ENCODE peak calls at places on chromosomes 16 and 17, in six cellular contexts. J is heart left ventricle, T is left ventricle myocardium inferior, O is thoracic aorta, P is colonic mucosa, I is fibroblast of villous mesenchyme. E is an unnamed sample.

GRCh38 chr16:25258856-25259179 is 1.2 kb upstream of the ZKSCAN2 start:
- DNase-seq in O (no peak), I (no peak), J (no peak), T (no peak), P (no peak), E (no peak)

GRCh38 chr17:21463204-21463661 is 87.1 kb downstream of the KCNJ12 start:
- DNase-seq in P (no peak), I (no peak), O (no peak), J (no peak), T (no peak), E (no peak)

GRCh38 chr17:27746881-27747280 is 53.4 kb downstream of the NOS2 start:
- DNase-seq in T (no peak), O (no peak), I (no peak), J (no peak), P (peak), E (no peak)

GRCh38 chr17:81074875-81075274 is 39.9 kb downstream of the BAIAP2 start:
- DNase-seq in I (no peak), P (no peak), O (no peak), J (no peak), T (no peak), E (no peak)

GRCh38 chr16:78407191-78407590 is 307.7 kb downstream of the WWOX start:
- DNase-seq in T (no peak), I (peak), J (no peak), O (no peak), P (no peak), E (no peak)

GRCh38 chr16:87063543-87063942 is 253.6 kb downstream of the C16orf95 start:
- DNase-seq in O (no peak), I (no peak), J (no peak), P (no peak), T (no peak), E (no peak)

GRCh38 chr17:28760987-28761562 is 17.3 kb downstream of the TRAF4 start:
- DNase-seq in O (no peak), P (peak), I (peak), T (peak), J (peak), E (no peak)

GRCh38 chr16:86534779-86535605 is 20.0 kb downstream of the MTHFSD start:
- DNase-seq in O (no peak), T (no peak), P (no peak), I (no peak), J (no peak), E (no peak)

GRCh38 chr16:17225551-17225950 is 245.2 kb downstream of the XYLT1 start:
- DNase-seq in P (no peak), I (no peak), O (no peak), T (no peak), J (no peak), E (no peak)

GRCh38 chr17:44360144-44360533 is 3.5 kb downstream of the FAM171A2 start:
- DNase-seq in I (no peak), P (no peak), J (no peak), O (no peak), T (no peak), E (no peak)

GRCh38 chr17:57735707-57736106 is 9.4 kb downstream of the CCDC182 start:
- DNase-seq in P (no peak), I (no peak), J (no peak), O (no peak), T (no peak), E (no peak)

GRCh38 chr17:57735230-57735629 is 9.9 kb downstream of the CCDC182 start:
- DNase-seq in J (no peak), T (no peak), O (no peak), P (no peak), I (no peak), E (no peak)

GRCh38 chr17:57740225-57740528 is 4.9 kb downstream of the CCDC182 start:
- DNase-seq in P (no peak), I (no peak), T (no peak), J (no peak), O (no peak), E (no peak)

GRCh38 chr17:57737450-57737849 is 7.6 kb downstream of the CCDC182 start:
- DNase-seq in T (no peak), I (no peak), J (no peak), O (no peak), P (no peak), E (no peak)

GRCh38 chr17:57739402-57740224 is 5.5 kb downstream of the CCDC182 start:
- DNase-seq in J (no peak), O (no peak), T (no peak), P (peak), I (peak), E (no peak)
- TF ChIP-seq CTCF in J (peak), O (no peak), T (peak), P (peak), I (peak), E (no peak)

DNA sequence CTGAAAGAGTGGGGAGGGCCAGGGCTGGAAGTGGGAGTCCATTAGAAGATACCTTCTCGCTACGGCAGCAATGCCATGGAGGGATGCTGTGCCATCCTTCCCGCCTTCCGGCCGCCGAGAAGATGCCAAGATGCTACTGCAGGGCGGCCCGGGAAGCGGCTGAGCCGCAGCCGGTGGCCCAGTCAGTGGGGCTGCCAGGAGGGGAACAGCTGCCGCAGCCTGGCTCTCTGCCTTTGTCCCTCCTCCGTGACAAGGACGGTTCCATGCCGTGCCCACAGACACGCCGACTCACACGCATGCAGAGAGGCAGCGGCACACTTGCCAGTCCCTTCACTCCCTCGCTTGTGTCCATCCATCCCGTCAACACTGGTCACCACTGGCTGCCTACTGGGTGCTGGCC is 20.2 kb upstream of the NCBP3 start:
- DNase-seq in T (no peak), I (no peak), P (no peak), O (no peak), J (no peak), E (no peak)
- H3K4me3 ChIP-seq in T (no peak), I (no peak), P (no peak), O (no peak), J (no peak), E (no peak)

DNA sequence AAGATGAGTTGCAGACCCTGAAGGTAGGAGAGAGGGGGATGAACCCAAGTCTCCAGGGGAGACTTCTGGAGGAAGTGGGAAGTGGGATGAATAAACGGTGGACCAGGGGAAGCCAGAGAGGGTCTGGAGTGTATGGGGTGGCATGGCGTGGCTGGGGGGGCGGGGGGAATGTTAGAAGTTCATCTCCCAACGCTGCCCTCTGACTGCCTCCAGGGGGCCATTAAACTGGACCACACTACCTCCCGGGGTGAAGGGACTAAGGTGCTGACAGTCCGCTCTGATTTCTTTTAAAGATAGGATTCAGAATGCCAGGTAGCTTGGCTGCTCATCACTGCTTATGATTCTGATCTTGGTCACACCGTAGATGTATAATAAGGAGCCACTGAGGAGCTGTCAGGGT is 21.2 kb downstream of the ST3GAL2 start:
- DNase-seq in O (no peak), I (no peak), J (no peak), T (no peak), P (no peak), E (no peak)
- TF ChIP-seq CTCF in O (no peak), I (no peak), J (no peak), T (no peak), P (no peak), E (no peak)

DNA sequence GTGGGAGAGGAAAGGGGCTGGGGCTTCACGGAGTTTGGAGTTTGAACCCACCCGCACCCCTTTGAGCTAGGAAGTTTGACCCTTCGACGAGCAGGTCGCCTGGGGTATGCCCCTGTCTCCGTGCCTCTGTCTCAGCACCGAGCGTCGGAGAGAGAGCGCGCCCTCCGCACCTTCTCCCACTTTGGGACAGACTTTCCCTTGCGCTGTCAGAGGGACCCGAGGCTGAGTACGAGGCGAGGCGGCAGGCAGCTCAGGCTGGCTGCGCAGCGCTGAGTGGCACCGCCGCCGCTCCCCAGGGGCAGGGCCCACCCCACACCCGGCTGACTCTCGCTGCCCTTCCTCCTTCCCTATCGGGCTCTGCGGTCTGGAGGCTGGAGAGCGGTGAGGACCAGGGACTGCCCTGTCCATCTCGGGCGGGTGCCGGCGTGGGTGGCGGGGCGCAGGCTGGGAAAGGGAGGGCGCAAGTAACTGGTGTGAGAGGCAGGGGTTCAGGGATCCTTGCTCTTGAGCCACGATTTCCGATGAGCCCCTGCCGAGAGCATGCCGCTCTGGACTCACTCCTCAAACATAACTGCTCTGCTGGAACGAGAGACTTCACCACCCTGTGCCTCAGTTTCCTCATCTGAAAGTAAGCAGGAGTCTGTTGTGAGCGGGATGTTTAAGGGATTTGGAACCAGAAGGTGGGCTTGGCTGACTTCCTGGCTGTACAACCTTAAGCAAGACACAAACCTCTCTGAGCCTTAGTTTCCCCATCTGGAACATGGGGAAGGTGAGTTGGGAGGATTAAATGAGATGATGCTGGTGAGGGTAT is 981 bp downstream of the BEAN1 start:
- DNase-seq in J (no peak), I (no peak), P (no peak), T (no peak), O (no peak), E (no peak)
- H3K4me3 ChIP-seq in J (peak), I (peak), P (no peak), T (peak), O (peak), E (peak)

GRCh38 chr16:3096362-3096761 is 2.7 kb downstream of the ZSCAN10 start:
- DNase-seq in P (no peak), O (no peak), T (no peak), I (no peak), J (no peak), E (no peak)

GRCh38 chr16:3095869-3096268 is 3.2 kb downstream of the ZSCAN10 start:
- DNase-seq in P (no peak), J (peak), O (no peak), T (no peak), I (no peak), E (no peak)

GRCh38 chr16:3092501-3092991 is 6.5 kb downstream of the ZSCAN10 start:
- DNase-seq in O (no peak), J (no peak), P (no peak), I (no peak), T (no peak), E (no peak)

GRCh38 chr16:3097266-3097665 is 1.8 kb downstream of the ZSCAN10 start:
- DNase-seq in O (no peak), T (no peak), I (no peak), J (no peak), P (no peak), E (no peak)

DNA sequence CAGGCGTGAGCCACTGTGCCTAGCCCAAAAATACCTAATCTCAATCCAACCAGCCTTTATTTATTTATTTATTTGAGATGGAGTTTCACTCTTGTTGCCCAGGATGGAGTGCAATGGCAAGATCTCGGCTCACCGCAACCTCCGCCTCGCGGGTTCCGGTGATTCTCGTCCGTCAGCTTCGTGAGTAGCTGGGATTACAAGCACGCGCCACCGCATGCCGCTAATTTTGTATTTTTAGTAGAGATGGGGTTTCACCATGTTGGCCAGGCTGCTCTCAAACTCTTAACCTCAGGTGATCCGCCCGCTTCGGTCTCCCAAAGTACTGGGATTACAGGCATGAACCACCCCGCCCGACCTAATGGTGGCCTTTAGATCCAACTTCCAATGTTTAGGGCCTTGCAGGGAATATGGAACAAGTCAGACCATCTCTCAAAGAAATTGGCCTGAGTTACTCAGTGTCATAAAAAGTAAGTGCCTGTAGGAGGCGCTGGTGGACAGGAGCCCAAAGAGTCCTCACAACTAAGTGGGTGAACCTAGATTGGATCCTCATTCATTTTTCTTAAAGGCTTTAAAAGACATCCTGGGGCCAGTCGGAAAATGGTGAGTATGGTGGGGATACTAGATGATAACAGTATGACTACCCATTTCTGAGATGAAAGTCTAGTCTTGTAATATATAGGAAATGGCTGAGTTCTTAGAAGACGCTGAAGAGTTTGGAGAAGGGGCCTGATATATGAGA is 4.6 kb downstream of the ZSCAN10 start:
- DNase-seq in P (peak), I (peak), T (no peak), O (no peak), J (no peak), E (no peak)
- TF ChIP-seq CTCF in P (peak), I (peak), T (peak), O (no peak), J (peak), E (no peak)

E was measured in lower leg skin.